ENCODE peak calls at places on chromosomes 6 and 20, in ten cellular contexts. R is activated CD8-positive, alpha-beta memory T cell treated with anti-CD3 and anti-CD28 coated beads for 24 hours; X is COLO829; B is A549; U is renal cortical epithelial cell; K is natural killer cell treated with Interleukin-12 subunit alpha and Interleukin-12 subunit beta and Interleukin-15 and Interleukin-18, amount 100 ng/mL, for 72 hours; M is H7; Q is kidney glomerular epithelial cell; V is foreskin fibroblast; O is Caco-2. E is an unnamed sample.

GRCh38 chr6:45923831-45924391 is 91.7 kb downstream of the CLIC5 start:
- DNase-seq in R (no peak), X (no peak), B (no peak), U (peak), K (no peak), M (no peak), Q (peak), V (peak), O (no peak), E (no peak)

GRCh38 chr6:37323568-37323967 is 30.2 kb upstream of the RNF8 start:
- DNase-seq in R (peak), X (no peak), B (no peak), U (no peak), K (no peak), M (no peak), Q (no peak), V (no peak), O (no peak), E (no peak)

GRCh38 chr6:44926556-44926955 is 401.6 kb upstream of the RUNX2 start:
- DNase-seq in R (no peak), X (peak), B (no peak), U (peak), K (no peak), M (no peak), Q (peak), V (no peak), O (no peak), E (no peak)

GRCh38 chr20:45479822-45480221 is 10.3 kb downstream of the WFDC2 start:
- DNase-seq in R (no peak), X (no peak), B (no peak), U (no peak), K (no peak), M (no peak), Q (no peak), V (no peak), O (no peak), E (no peak)

GRCh38 chr6:422423-423061 is 31.0 kb downstream of the IRF4 start:
- DNase-seq in R (peak), X (peak), B (peak), U (peak), K (peak), M (no peak), Q (peak), V (peak), O (peak), E (no peak)

GRCh38 chr6:148868901-148869300 is 122.1 kb downstream of the UST start:
- DNase-seq in R (no peak), X (no peak), B (no peak), U (no peak), K (no peak), M (no peak), Q (no peak), V (no peak), O (no peak), E (no peak)

GRCh38 chr20:40977218-40977617 is 51.4 kb upstream of the TOP1 start:
- DNase-seq in R (no peak), X (no peak), B (no peak), U (no peak), K (no peak), M (no peak), Q (no peak), V (no peak), O (no peak), E (no peak)

GRCh38 chr6:26012061-26012460 is 49.5 kb downstream of the TRIM38 start:
- DNase-seq in R (no peak), X (no peak), B (no peak), U (no peak), K (no peak), M (no peak), Q (no peak), V (no peak), O (no peak), E (no peak)

GRCh38 chr6:157761926-157762325 is 61.1 kb upstream of the SNX9 start:
- DNase-seq in R (no peak), X (no peak), B (no peak), U (no peak), K (no peak), M (no peak), Q (no peak), V (no peak), O (no peak), E (no peak)